ENCODE peak calls at places on chromosome 16, in seven cellular contexts. S is neuronal stem cell, R is IMR-90, C is mesenchymal stem cell, F is trophoblast cell, L is H9, V is H1. A is an unnamed sample.

GRCh38 chr16:23742761-23743160 is 12.1 kb upstream of the CHP2 start:
- DNase-seq in L (no peak), S (no peak), F (peak; percentile 23), R (no peak), C (no peak), V (no peak), A (peak; percentile 9)

GRCh38 chr16:68436581-68436980 is 11.7 kb downstream of the SMPD3 start:
- DNase-seq in L (peak; percentile 43), S (no peak), F (no peak), V (peak; percentile 65), R (no peak), C (no peak), A (peak; percentile 51)

GRCh38 chr16:55605756-55606155 is 39.3 kb downstream of the CAPNS2 start:
- DNase-seq in R (no peak), L (no peak), S (no peak), V (no peak), C (no peak), F (no peak), A (no peak)

GRCh38 chr16:29784157-29784556 is 6.1 kb downstream of the ZG16 start:
- DNase-seq in F (no peak), V (no peak), S (no peak), L (no peak), R (no peak), C (no peak), A (no peak)

GRCh38 chr16:4991754-4992153 is 33.6 kb downstream of the SEC14L5 start:
- DNase-seq in C (no peak), V (no peak), R (no peak), S (no peak), L (no peak), F (no peak), A (no peak)

GRCh38 chr16:80816372-80816771 is 12.0 kb upstream of the CDYL2 start:
- DNase-seq in R (no peak), V (no peak), C (no peak), F (no peak), L (no peak), S (no peak), A (no peak)

GRCh38 chr16:27302126-27302525 is 11.6 kb upstream of the IL4R start:
- DNase-seq in C (no peak), S (no peak), F (no peak), R (no peak), L (no peak), V (no peak), A (no peak)

GRCh38 chr16:27236635-27237228 is 31.8 kb downstream of the NSMCE1 start:
- DNase-seq in C (no peak), V (no peak), S (no peak), L (no peak), R (no peak), F (no peak), A (no peak)

GRCh38 chr16:14155572-14156213 is 84.6 kb downstream of the MRTFB start:
- DNase-seq in R (no peak), S (no peak), V (no peak), L (no peak), C (no peak), F (no peak), A (no peak)

GRCh38 chr16:28845173-28846079 is 722 bp downstream of the TUFM start:
- DNase-seq in S (no peak), F (peak; percentile 39), V (no peak), L (no peak), R (peak; percentile 12), C (peak; percentile 32), A (peak; percentile 63)

GRCh38 chr16:19113577-19114358 is at the start of gene ITPRIPL2:
- DNase-seq in V (peak; percentile 74), R (peak; percentile 85), C (peak; percentile 90), S (peak; percentile 48), F (peak; percentile 86), L (peak; percentile 56), A (peak; percentile 88)

GRCh38 chr16:84614075-84614474 is 3.8 kb downstream of the COTL1 start:
- DNase-seq in L (no peak), C (peak; percentile 62), S (no peak), V (no peak), R (peak; percentile 48), F (no peak), A (no peak)

GRCh38 chr16:48101069-48101674 is 54.6 kb downstream of the ABCC12 start:
- DNase-seq in S (no peak), C (no peak), L (no peak), F (no peak), V (no peak), R (no peak), A (no peak)

GRCh38 chr16:72199938-72200337 is 28.0 kb upstream of the PMFBP1 start:
- DNase-seq in S (no peak), V (no peak), C (no peak), F (no peak), R (no peak), L (no peak), A (no peak)

GRCh38 chr16:73058616-73059409 is 10.9 kb upstream of the ZFHX3 start:
- DNase-seq in S (peak; percentile 77), L (no peak), F (peak; percentile 48), C (peak; percentile 60), V (peak; percentile 69), R (peak; percentile 43), A (peak; percentile 72)

GRCh38 chr16:28277537-28278388 is 14.6 kb upstream of the SBK1 start:
- DNase-seq in L (peak; percentile 90), V (peak; percentile 96), F (peak; percentile 94), S (peak; percentile 85), R (peak; percentile 63), C (peak; percentile 75), A (peak; percentile 89)

GRCh38 chr16:29943846-29944669 is 17.8 kb upstream of the TMEM219 start:
- DNase-seq in V (no peak), L (peak; percentile 80), C (peak; percentile 99), S (no peak), F (peak; percentile 96), R (peak; percentile 99), A (peak; percentile 99)

GRCh38 chr16:3458852-3459361 is 15.4 kb downstream of the NAA60 start:
- DNase-seq in S (no peak), L (no peak), F (peak; percentile 66), C (peak; percentile 47), R (peak; percentile 15), V (no peak), A (no peak)

GRCh38 chr16:89917773-89918452 is 749 bp upstream of the MC1R start:
- DNase-seq in V (peak; percentile 74), F (peak; percentile 75), L (peak; percentile 77), S (no peak), C (peak; percentile 85), R (peak; percentile 73), A (peak; percentile 79)

GRCh38 chr16:84511821-84512220 is 7.4 kb upstream of the MEAK7 start:
- DNase-seq in R (no peak), F (no peak), V (no peak), C (no peak), L (no peak), S (no peak), A (no peak)

GRCh38 chr16:73152731-73153130 is 104.8 kb upstream of the ZFHX3 start:
- DNase-seq in F (no peak), V (peak; percentile 56), L (peak; percentile 69), S (peak; percentile 59), C (no peak), R (no peak), A (peak; percentile 97)

GRCh38 chr16:54052271-54052670 is 234.3 kb downstream of the IRX3 start:
- DNase-seq in F (no peak), C (no peak), S (no peak), V (no peak), R (no peak), L (no peak), A (no peak)

GRCh38 chr16:53022374-53022773 is 30.3 kb downstream of the CHD9NB start:
- DNase-seq in R (peak; percentile 43), V (peak; percentile 55), C (peak; percentile 51), L (peak; percentile 70), F (peak; percentile 57), S (peak; percentile 57), A (peak; percentile 75)

GRCh38 chr16:14465799-14466198 is 164.3 kb downstream of the PARN start:
- DNase-seq in L (no peak), S (no peak), F (no peak), C (no peak), V (no peak), R (no peak), A (no peak)

GRCh38 chr16:30077656-30078055 is 1.9 kb downstream of the PPP4C start:
- DNase-seq in C (peak; percentile 68), L (no peak), R (peak; percentile 73), V (no peak), S (no peak), F (no peak), A (no peak)

GRCh38 chr16:73142069-73142880 is 94.3 kb upstream of the ZFHX3 start:
- DNase-seq in S (no peak), F (no peak), L (no peak), V (no peak), R (no peak), C (no peak), A (no peak)

GRCh38 chr16:9911989-9912388 is 270.2 kb downstream of the GRIN2A start:
- DNase-seq in V (no peak), R (no peak), C (no peak), L (no peak), S (no peak), F (no peak), A (no peak)
- H2BK120ac ChIP-seq in V (no peak overlapping the region), R (no peak overlapping the region), C (no peak overlapping the region), L (no peak overlapping the region), S (no peak overlapping the region), F (no peak overlapping the region), A (no peak overlapping the region)

GRCh38 chr16:57504001-57504400 is 17.7 kb upstream of the DOK4 start:
- DNase-seq in L (no peak), S (no peak), R (no peak), F (no peak), V (no peak), C (no peak), A (no peak)
- H2BK120ac ChIP-seq in L (no peak overlapping the region), S (no peak overlapping the region), R (no peak overlapping the region), F (peak overlapping the region; percentile 28), V (no peak overlapping the region), C (no peak overlapping the region), A (no peak overlapping the region)

DNA sequence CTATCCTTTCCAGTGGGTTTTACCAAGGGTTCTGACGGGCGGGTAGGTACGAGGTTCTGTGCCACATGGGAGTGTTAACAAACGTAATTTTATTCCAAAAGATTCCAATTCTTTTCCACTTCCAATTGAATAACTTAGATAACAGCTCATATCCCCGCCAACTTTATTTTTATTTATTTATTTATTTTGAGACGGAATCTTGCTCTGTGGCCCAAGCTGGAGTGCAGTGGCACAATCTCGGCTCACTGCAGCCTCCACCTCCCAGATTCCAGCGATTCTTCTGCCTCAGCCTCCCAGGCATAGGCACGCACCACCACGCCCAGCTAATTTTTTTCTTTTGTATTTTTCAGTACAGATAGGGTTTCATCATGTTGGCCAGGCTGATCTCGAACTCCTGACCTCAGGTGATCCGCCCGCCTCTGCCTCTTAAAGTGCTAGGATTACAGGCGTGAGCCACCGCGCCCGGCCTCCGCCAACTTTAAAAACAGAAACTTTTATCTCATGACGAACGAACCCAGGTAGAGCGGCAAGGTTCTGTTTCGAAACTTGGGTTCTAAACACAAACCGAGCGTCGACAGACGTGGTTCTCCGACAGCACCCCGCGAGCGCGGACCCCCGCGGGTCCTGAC is 621 bp downstream of the ECI1 start:
- DNase-seq in R (no peak), C (peak; percentile 34), V (no peak), S (peak; percentile 24), F (peak; percentile 78), L (no peak), A (peak; percentile 48)
- H2BK120ac ChIP-seq in R (no peak overlapping the region), C (peak overlapping the region; percentile 77), V (no peak overlapping the region), S (no peak overlapping the region), F (no peak overlapping the region), L (no peak overlapping the region), A (no peak overlapping the region)

DNA sequence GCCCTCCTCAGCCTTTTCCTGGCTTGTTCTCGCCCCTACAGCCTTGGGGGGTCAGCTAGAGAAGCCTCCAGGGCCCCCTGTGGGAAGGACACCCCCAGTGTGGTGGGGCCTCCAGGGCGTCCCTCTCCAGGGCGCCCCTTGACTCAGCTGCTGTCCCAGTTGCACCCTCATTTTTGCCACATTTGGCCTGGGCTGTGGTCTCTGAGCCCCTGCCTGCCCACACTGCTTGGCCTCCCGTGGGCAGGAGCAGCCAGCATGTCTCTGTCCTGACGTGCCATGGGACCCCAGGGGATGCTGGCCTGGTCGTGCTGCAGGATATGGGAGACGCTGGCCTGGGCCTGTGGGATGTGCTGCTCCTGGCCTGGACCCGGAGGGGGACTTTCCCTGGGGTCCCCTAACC is 5.0 kb downstream of the CHTF18 start:
- DNase-seq in L (no peak), R (no peak), F (no peak), S (no peak), C (no peak), V (no peak), A (no peak)
- H2BK120ac ChIP-seq in L (no peak overlapping the region), R (no peak overlapping the region), F (no peak overlapping the region), S (no peak overlapping the region), C (no peak overlapping the region), V (no peak overlapping the region), A (no peak overlapping the region)

A was measured in mesendoderm.